ENCODE peak calls at places on chromosomes 2 and 18, in eight cellular contexts. One of them, this sample, is unnamed.
A peak's percentile ranks its signal among the peaks of the same experiment; 100 is the strongest.

GRCh38 chr2:109472331-109473005 is 141.3 kb downstream of the SEPTIN10 start:
- DNase-seq in breast epithelium: no peak
- DNase-seq in keratinocyte: no peak
- DNase-seq in uterus: no peak
- DNase-seq in NT2/D1: no peak
- DNase-seq in SJSA1: no peak
- DNase-seq in tibial artery: no peak
- DNase-seq in AG04450: no peak
- DNase-seq in this sample: no peak

GRCh38 chr2:40353236-40353635 is 98.7 kb downstream of the SLC8A1 start:
- DNase-seq in breast epithelium: no peak
- DNase-seq in keratinocyte: no peak
- DNase-seq in uterus: peak; percentile 57
- DNase-seq in NT2/D1: no peak
- DNase-seq in SJSA1: no peak
- DNase-seq in tibial artery: peak; percentile 37
- DNase-seq in AG04450: no peak
- DNase-seq in this sample: peak; percentile 52

GRCh38 chr2:42494434-42495233 is 852 bp upstream of the KCNG3 start:
- DNase-seq in breast epithelium: peak; percentile 70
- DNase-seq in keratinocyte: peak; percentile 50
- DNase-seq in uterus: peak; percentile 64
- DNase-seq in NT2/D1: peak; percentile 94
- DNase-seq in SJSA1: peak; percentile 84
- DNase-seq in tibial artery: peak; percentile 45
- DNase-seq in AG04450: peak; percentile 33
- DNase-seq in this sample: peak; percentile 77

GRCh38 chr18:61870151-61870550 is 22.7 kb downstream of the RNF152 start:
- DNase-seq in breast epithelium: no peak
- DNase-seq in keratinocyte: no peak
- DNase-seq in uterus: no peak
- DNase-seq in NT2/D1: no peak
- DNase-seq in SJSA1: peak; percentile 79
- DNase-seq in tibial artery: no peak
- DNase-seq in AG04450: peak; percentile 57
- DNase-seq in this sample: no peak

GRCh38 chr2:240435457-240435954 is at the start of gene GPC1:
- DNase-seq in breast epithelium: no peak
- DNase-seq in keratinocyte: no peak
- DNase-seq in uterus: peak; percentile 73
- DNase-seq in NT2/D1: no peak
- DNase-seq in SJSA1: peak; percentile 51
- DNase-seq in tibial artery: peak; percentile 53
- DNase-seq in AG04450: no peak
- DNase-seq in this sample: peak; percentile 80

GRCh38 chr2:168801961-168802824 is at the start of gene NOSTRIN:
- DNase-seq in breast epithelium: peak; percentile 51
- DNase-seq in keratinocyte: no peak
- DNase-seq in uterus: no peak
- DNase-seq in NT2/D1: no peak
- DNase-seq in SJSA1: no peak
- DNase-seq in tibial artery: no peak
- DNase-seq in AG04450: no peak
- DNase-seq in this sample: no peak

GRCh38 chr2:74908763-74909444 is 49.5 kb upstream of the POLE4 start:
- DNase-seq in breast epithelium: no peak
- DNase-seq in keratinocyte: no peak
- DNase-seq in uterus: no peak
- DNase-seq in NT2/D1: no peak
- DNase-seq in SJSA1: no peak
- DNase-seq in tibial artery: no peak
- DNase-seq in AG04450: no peak
- DNase-seq in this sample: no peak

GRCh38 chr2:25797607-25798488 is 80.4 kb downstream of the ASXL2 start:
- DNase-seq in breast epithelium: no peak
- DNase-seq in keratinocyte: no peak
- DNase-seq in uterus: no peak
- DNase-seq in NT2/D1: no peak
- DNase-seq in SJSA1: no peak
- DNase-seq in tibial artery: no peak
- DNase-seq in AG04450: no peak
- DNase-seq in this sample: no peak

GRCh38 chr2:118774458-118775133 is 72.9 kb downstream of the EN1 start:
- DNase-seq in breast epithelium: no peak
- DNase-seq in keratinocyte: no peak
- DNase-seq in uterus: peak; percentile 49
- DNase-seq in NT2/D1: peak; percentile 68
- DNase-seq in SJSA1: peak; percentile 34
- DNase-seq in tibial artery: no peak
- DNase-seq in AG04450: peak; percentile 0
- DNase-seq in this sample: peak; percentile 77

GRCh38 chr2:165450141-165450540 is 19.4 kb upstream of the CSRNP3 start:
- DNase-seq in breast epithelium: no peak
- DNase-seq in keratinocyte: no peak
- DNase-seq in uterus: no peak
- DNase-seq in NT2/D1: no peak
- DNase-seq in SJSA1: no peak
- DNase-seq in tibial artery: no peak
- DNase-seq in AG04450: no peak
- DNase-seq in this sample: no peak

GRCh38 chr2:230672836-230673235 is 39.8 kb upstream of the CAB39 start:
- DNase-seq in breast epithelium: no peak
- DNase-seq in keratinocyte: no peak
- DNase-seq in uterus: no peak
- DNase-seq in NT2/D1: no peak
- DNase-seq in SJSA1: no peak
- DNase-seq in tibial artery: no peak
- DNase-seq in AG04450: no peak
- DNase-seq in this sample: no peak

GRCh38 chr2:230677182-230677946 is 35.3 kb upstream of the CAB39 start:
- DNase-seq in breast epithelium: no peak
- DNase-seq in keratinocyte: no peak
- DNase-seq in uterus: no peak
- DNase-seq in NT2/D1: no peak
- DNase-seq in SJSA1: no peak
- DNase-seq in tibial artery: no peak
- DNase-seq in AG04450: no peak
- DNase-seq in this sample: no peak

GRCh38 chr2:230671117-230671516 is 41.5 kb upstream of the CAB39 start:
- DNase-seq in breast epithelium: no peak
- DNase-seq in keratinocyte: no peak
- DNase-seq in uterus: no peak
- DNase-seq in NT2/D1: no peak
- DNase-seq in SJSA1: peak; percentile 57
- DNase-seq in tibial artery: no peak
- DNase-seq in AG04450: peak; percentile 81
- DNase-seq in this sample: no peak

GRCh38 chr2:230674930-230675672 is 37.5 kb upstream of the CAB39 start:
- DNase-seq in breast epithelium: no peak
- DNase-seq in keratinocyte: no peak
- DNase-seq in uterus: no peak
- DNase-seq in NT2/D1: no peak
- DNase-seq in SJSA1: no peak
- DNase-seq in tibial artery: no peak
- DNase-seq in AG04450: no peak
- DNase-seq in this sample: no peak

GRCh38 chr2:230674401-230674800 is 38.2 kb upstream of the CAB39 start:
- DNase-seq in breast epithelium: no peak
- DNase-seq in keratinocyte: no peak
- DNase-seq in uterus: no peak
- DNase-seq in NT2/D1: no peak
- DNase-seq in SJSA1: no peak
- DNase-seq in tibial artery: no peak
- DNase-seq in AG04450: no peak
- DNase-seq in this sample: no peak
- H3K9me3 ChIP-seq in breast epithelium: peaks cover 6% of the 10 kb centered on the region
- H3K9me3 ChIP-seq in keratinocyte: peaks cover 1% of the 10 kb centered on the region
- H3K9me3 ChIP-seq in uterus: no peaks in the 10 kb centered on the region
- H3K9me3 ChIP-seq in NT2/D1: peaks cover 8% of the 10 kb centered on the region
- H3K9me3 ChIP-seq in SJSA1: peaks cover 9% of the 10 kb centered on the region
- H3K9me3 ChIP-seq in tibial artery: peaks cover 7% of the 10 kb centered on the region
- H3K9me3 ChIP-seq in AG04450: peaks cover 9% of the 10 kb centered on the region
- H3K9me3 ChIP-seq in this sample: no peaks in the 10 kb centered on the region

GRCh38 chr2:127216593-127216992 is 3.5 kb downstream of the CYP27C1 start:
- DNase-seq in breast epithelium: no peak
- DNase-seq in keratinocyte: no peak
- DNase-seq in uterus: no peak
- DNase-seq in NT2/D1: no peak
- DNase-seq in SJSA1: no peak
- DNase-seq in tibial artery: no peak
- DNase-seq in AG04450: no peak
- DNase-seq in this sample: no peak
- H3K9me3 ChIP-seq in breast epithelium: no peaks in the 10 kb centered on the region
- H3K9me3 ChIP-seq in keratinocyte: no peaks in the 10 kb centered on the region
- H3K9me3 ChIP-seq in uterus: no peaks in the 10 kb centered on the region
- H3K9me3 ChIP-seq in NT2/D1: no peaks in the 10 kb centered on the region
- H3K9me3 ChIP-seq in SJSA1: no peaks in the 10 kb centered on the region
- H3K9me3 ChIP-seq in tibial artery: no peaks in the 10 kb centered on the region
- H3K9me3 ChIP-seq in AG04450: peaks cover 7% of the 10 kb centered on the region
- H3K9me3 ChIP-seq in this sample: peaks cover 9% of the 10 kb centered on the region

DNA sequence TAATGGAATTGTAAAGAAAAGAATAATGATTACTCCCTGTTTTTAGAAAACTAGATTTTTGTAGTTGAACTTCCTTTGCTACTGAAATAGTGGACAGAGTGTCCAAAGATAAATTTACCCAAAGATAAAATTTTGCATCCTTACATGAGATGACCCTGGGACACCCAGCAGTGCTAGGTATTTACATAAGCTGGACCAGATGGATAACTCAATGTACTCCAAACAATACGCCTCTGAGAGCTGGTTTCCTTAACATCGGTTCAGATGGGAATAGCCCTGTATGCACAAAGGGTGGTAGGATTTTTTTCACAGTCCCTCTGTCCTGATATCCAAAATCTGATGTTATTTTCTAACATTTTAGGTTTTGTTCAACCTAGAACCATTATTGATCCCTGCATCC is 432.1 kb upstream of the ID2 start:
- DNase-seq in breast epithelium: no peak
- DNase-seq in keratinocyte: no peak
- DNase-seq in uterus: no peak
- DNase-seq in NT2/D1: no peak
- DNase-seq in SJSA1: no peak
- DNase-seq in tibial artery: no peak
- DNase-seq in AG04450: no peak
- DNase-seq in this sample: no peak
- H3K9me3 ChIP-seq in breast epithelium: no peaks in the 10 kb centered on the region
- H3K9me3 ChIP-seq in keratinocyte: no peaks in the 10 kb centered on the region
- H3K9me3 ChIP-seq in uterus: no peaks in the 10 kb centered on the region
- H3K9me3 ChIP-seq in NT2/D1: peaks cover 57% of the 10 kb centered on the region
- H3K9me3 ChIP-seq in SJSA1: no peaks in the 10 kb centered on the region
- H3K9me3 ChIP-seq in tibial artery: no peaks in the 10 kb centered on the region
- H3K9me3 ChIP-seq in AG04450: no peaks in the 10 kb centered on the region
- H3K9me3 ChIP-seq in this sample: no peaks in the 10 kb centered on the region

DNA sequence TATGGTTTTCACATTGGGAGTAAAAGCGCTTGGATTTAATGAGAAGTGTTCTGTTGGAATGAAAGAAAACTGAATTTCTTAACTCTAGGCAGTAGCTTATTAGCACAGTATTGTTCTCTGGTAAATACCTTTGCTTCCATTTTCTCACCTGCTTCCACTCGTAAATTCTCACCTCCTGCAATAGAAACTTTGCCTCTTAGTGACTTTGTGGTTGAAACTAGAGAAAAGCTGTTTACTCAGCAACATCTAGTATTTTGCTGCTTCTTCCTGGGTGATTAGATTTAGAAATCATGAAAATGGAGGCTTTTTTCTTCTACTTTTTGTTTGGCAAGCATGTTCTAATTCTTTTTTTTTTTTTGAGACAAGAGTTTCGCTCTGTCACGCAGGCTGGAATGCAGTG is 385.4 kb downstream of the SPAG16 start:
- DNase-seq in breast epithelium: no peak
- DNase-seq in keratinocyte: no peak
- DNase-seq in uterus: no peak
- DNase-seq in NT2/D1: no peak
- DNase-seq in SJSA1: no peak
- DNase-seq in tibial artery: no peak
- DNase-seq in AG04450: no peak
- DNase-seq in this sample: no peak
- H3K9me3 ChIP-seq in breast epithelium: peaks cover 18% of the 10 kb centered on the region
- H3K9me3 ChIP-seq in keratinocyte: no peaks in the 10 kb centered on the region
- H3K9me3 ChIP-seq in uterus: no peaks in the 10 kb centered on the region
- H3K9me3 ChIP-seq in NT2/D1: peaks cover 11% of the 10 kb centered on the region
- H3K9me3 ChIP-seq in SJSA1: no peaks in the 10 kb centered on the region
- H3K9me3 ChIP-seq in tibial artery: peaks cover 6% of the 10 kb centered on the region
- H3K9me3 ChIP-seq in AG04450: peaks cover 7% of the 10 kb centered on the region
- H3K9me3 ChIP-seq in this sample: peaks cover 8% of the 10 kb centered on the region

GRCh38 chr2:51990684-51991083 is 958.8 kb upstream of the NRXN1 start:
- DNase-seq in breast epithelium: no peak
- DNase-seq in keratinocyte: no peak
- DNase-seq in uterus: no peak
- DNase-seq in NT2/D1: no peak
- DNase-seq in SJSA1: no peak
- DNase-seq in tibial artery: no peak
- DNase-seq in AG04450: no peak
- DNase-seq in this sample: no peak

GRCh38 chr2:51997571-51997970 is 965.6 kb upstream of the NRXN1 start:
- DNase-seq in breast epithelium: no peak
- DNase-seq in keratinocyte: no peak
- DNase-seq in uterus: no peak
- DNase-seq in NT2/D1: no peak
- DNase-seq in SJSA1: no peak
- DNase-seq in tibial artery: no peak
- DNase-seq in AG04450: no peak
- DNase-seq in this sample: no peak

GRCh38 chr2:51995293-51995692 is 963.4 kb upstream of the NRXN1 start:
- DNase-seq in breast epithelium: no peak
- DNase-seq in keratinocyte: no peak
- DNase-seq in uterus: no peak
- DNase-seq in NT2/D1: no peak
- DNase-seq in SJSA1: no peak
- DNase-seq in tibial artery: no peak
- DNase-seq in AG04450: peak; percentile 36
- DNase-seq in this sample: no peak

GRCh38 chr2:51996569-51996917 is 964.6 kb upstream of the NRXN1 start:
- DNase-seq in breast epithelium: no peak
- DNase-seq in keratinocyte: no peak
- DNase-seq in uterus: no peak
- DNase-seq in NT2/D1: no peak
- DNase-seq in SJSA1: no peak
- DNase-seq in tibial artery: no peak
- DNase-seq in AG04450: no peak
- DNase-seq in this sample: no peak

GRCh38 chr2:51994123-51994788 is 962.3 kb upstream of the NRXN1 start:
- DNase-seq in breast epithelium: no peak
- DNase-seq in keratinocyte: no peak
- DNase-seq in uterus: no peak
- DNase-seq in NT2/D1: no peak
- DNase-seq in SJSA1: no peak
- DNase-seq in tibial artery: no peak
- DNase-seq in AG04450: no peak
- DNase-seq in this sample: no peak
- H3K9me3 ChIP-seq in breast epithelium: no peaks in the 10 kb centered on the region
- H3K9me3 ChIP-seq in keratinocyte: no peaks in the 10 kb centered on the region
- H3K9me3 ChIP-seq in uterus: no peaks in the 10 kb centered on the region
- H3K9me3 ChIP-seq in NT2/D1: no peaks in the 10 kb centered on the region
- H3K9me3 ChIP-seq in SJSA1: peaks cover 2% of the 10 kb centered on the region
- H3K9me3 ChIP-seq in tibial artery: no peaks in the 10 kb centered on the region
- H3K9me3 ChIP-seq in AG04450: no peaks in the 10 kb centered on the region
- H3K9me3 ChIP-seq in this sample: no peaks in the 10 kb centered on the region

GRCh38 chr2:132740081-132740480 is 70.1 kb upstream of the LYPD1 start:
- DNase-seq in breast epithelium: no peak
- DNase-seq in keratinocyte: no peak
- DNase-seq in uterus: no peak
- DNase-seq in NT2/D1: no peak
- DNase-seq in SJSA1: no peak
- DNase-seq in tibial artery: no peak
- DNase-seq in AG04450: no peak
- DNase-seq in this sample: no peak
- H3K9me3 ChIP-seq in breast epithelium: no peaks in the 10 kb centered on the region
- H3K9me3 ChIP-seq in keratinocyte: no peaks in the 10 kb centered on the region
- H3K9me3 ChIP-seq in uterus: no peaks in the 10 kb centered on the region
- H3K9me3 ChIP-seq in NT2/D1: no peaks in the 10 kb centered on the region
- H3K9me3 ChIP-seq in SJSA1: no peaks in the 10 kb centered on the region
- H3K9me3 ChIP-seq in tibial artery: no peaks in the 10 kb centered on the region
- H3K9me3 ChIP-seq in AG04450: no peaks in the 10 kb centered on the region
- H3K9me3 ChIP-seq in this sample: no peaks in the 10 kb centered on the region

This sample was measured in psoas muscle.